ENCODE peak calls at places on chromosomes 11 and 22, in five cellular contexts. S is CD4-positive, alpha-beta memory T cell; H is left ventricle myocardium inferior; G is neuronal stem cell; N is fibroblast of lung. Z is an unnamed sample. For H3K9me3, the result is how much of the 10 kb centered on the place peaks cover.

GRCh38 chr11:72726266-72727220 is 25.7 kb downstream of the ARAP1 start:
- DNase-seq in S (no peak), H (no peak), G (no peak), N (no peak), Z (peak)

GRCh38 chr11:12319734-12320387 is 57.5 kb upstream of the PARVA start:
- DNase-seq in S (no peak), H (no peak), G (no peak), N (no peak), Z (no peak)

GRCh38 chr11:47724041-47724729 is 9.0 kb upstream of the AGBL2 start:
- DNase-seq in S (no peak), H (no peak), G (no peak), N (peak), Z (peak)

GRCh38 chr11:45577755-45578154 is 87.7 kb downstream of the CHST1 start:
- DNase-seq in S (no peak), H (no peak), G (no peak), N (no peak), Z (no peak)

GRCh38 chr11:80307676-80308075 is 866.8 kb upstream of the TENM4 start:
- DNase-seq in S (no peak), H (no peak), G (no peak), N (no peak), Z (no peak)

GRCh38 chr11:119094816-119095065 is 6.9 kb downstream of the DPAGT1 start:
- DNase-seq in S (no peak), H (peak), G (peak), N (peak), Z (peak)

GRCh38 chr11:88100161-88100560 is 75.1 kb downstream of the RAB38 start:
- DNase-seq in S (no peak), H (no peak), G (no peak), N (no peak), Z (no peak)

GRCh38 chr11:67407700-67408163 is 3.8 kb downstream of the TBC1D10C start:
- DNase-seq in S (no peak), H (no peak), G (no peak), N (no peak), Z (no peak)

GRCh38 chr22:25564979-25565677 is 653 bp downstream of the GRK3 start:
- DNase-seq in S (peak), H (peak), G (no peak), N (no peak), Z (peak)

GRCh38 chr11:61578819-61579218 is 2.1 kb downstream of the SYT7 start:
- DNase-seq in S (no peak), H (no peak), G (no peak), N (no peak), Z (no peak)

GRCh38 chr11:11979487-11980117 is 28.8 kb downstream of the DKK3 start:
- DNase-seq in S (no peak), H (peak), G (no peak), N (peak), Z (no peak)

GRCh38 chr11:106621479-106621878 is 396.8 kb downstream of the GUCY1A2 start:
- DNase-seq in S (no peak), H (no peak), G (no peak), N (no peak), Z (no peak)

GRCh38 chr22:45882881-45883810 is 93.8 kb downstream of the WNT7B start:
- DNase-seq in S (no peak), H (no peak), G (no peak), N (no peak), Z (no peak)

GRCh38 chr11:130413383-130414106 is 14.9 kb downstream of the ADAMTS8 start:
- DNase-seq in S (no peak), H (no peak), G (no peak), N (peak), Z (no peak)

GRCh38 chr11:111694851-111695250 is 71.3 kb downstream of the PPP2R1B start:
- DNase-seq in S (no peak), H (no peak), G (no peak), N (peak), Z (peak)

GRCh38 chr11:12161137-12161536 is 50.7 kb downstream of the MICAL2 start:
- DNase-seq in S (no peak), H (no peak), G (no peak), N (no peak), Z (no peak)

DNA sequence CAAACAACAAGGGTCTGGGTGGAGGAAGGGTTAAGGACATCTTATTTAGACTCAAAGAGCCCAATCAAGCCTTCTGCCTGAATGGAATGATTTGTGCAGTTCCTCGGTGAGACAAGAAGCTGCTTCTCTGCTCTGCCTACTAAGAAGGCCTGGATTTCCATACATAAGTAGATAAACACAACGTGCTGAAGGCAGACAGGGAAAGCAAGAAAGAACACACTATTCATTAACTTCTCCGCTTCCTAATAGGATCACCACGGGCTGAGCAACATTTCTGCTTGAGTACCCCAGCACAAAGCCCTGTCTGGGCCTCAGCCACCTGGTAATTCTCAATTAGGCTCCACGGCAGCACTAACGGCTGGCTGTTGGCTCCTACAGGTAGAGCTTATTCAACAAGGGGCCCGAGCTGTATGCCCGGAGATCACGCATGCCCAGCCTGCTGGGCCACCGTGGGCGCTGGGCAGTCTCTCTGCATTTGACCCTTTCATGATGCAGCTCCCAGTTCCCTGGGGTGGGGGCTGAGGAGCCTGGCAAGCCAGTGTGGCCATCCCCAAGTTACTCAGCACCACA is 1156.6 kb downstream of the TBC1D22A start:
- DNase-seq in S (no peak), H (no peak), G (peak), N (no peak), Z (no peak)
- H3K9me3 ChIP-seq in S (under half), H (under half), G (under half), N (under half), Z (under half)

GRCh38 chr11:124725719-124726105 is 14.0 kb upstream of the NRGN start:
- DNase-seq in S (no peak), H (no peak), G (no peak), N (peak), Z (no peak)
- H3K27ac ChIP-seq in S (no peak), H (peak), G (no peak), N (no peak), Z (no peak)

GRCh38 chr22:49368221-49368975 is 459.3 kb downstream of the BRD1 start:
- DNase-seq in S (no peak), H (no peak), G (no peak), N (no peak), Z (no peak)
- H3K9me3 ChIP-seq in S (under half), H (under half), G (under half), N (under half), Z (under half)

GRCh38 chr11:117219001-117219400 is 12.9 kb downstream of the PCSK7 start:
- DNase-seq in S (no peak), H (no peak), G (no peak), N (no peak), Z (no peak)
- H3K27ac ChIP-seq in S (no peak), H (peak), G (no peak), N (peak), Z (peak)

DNA sequence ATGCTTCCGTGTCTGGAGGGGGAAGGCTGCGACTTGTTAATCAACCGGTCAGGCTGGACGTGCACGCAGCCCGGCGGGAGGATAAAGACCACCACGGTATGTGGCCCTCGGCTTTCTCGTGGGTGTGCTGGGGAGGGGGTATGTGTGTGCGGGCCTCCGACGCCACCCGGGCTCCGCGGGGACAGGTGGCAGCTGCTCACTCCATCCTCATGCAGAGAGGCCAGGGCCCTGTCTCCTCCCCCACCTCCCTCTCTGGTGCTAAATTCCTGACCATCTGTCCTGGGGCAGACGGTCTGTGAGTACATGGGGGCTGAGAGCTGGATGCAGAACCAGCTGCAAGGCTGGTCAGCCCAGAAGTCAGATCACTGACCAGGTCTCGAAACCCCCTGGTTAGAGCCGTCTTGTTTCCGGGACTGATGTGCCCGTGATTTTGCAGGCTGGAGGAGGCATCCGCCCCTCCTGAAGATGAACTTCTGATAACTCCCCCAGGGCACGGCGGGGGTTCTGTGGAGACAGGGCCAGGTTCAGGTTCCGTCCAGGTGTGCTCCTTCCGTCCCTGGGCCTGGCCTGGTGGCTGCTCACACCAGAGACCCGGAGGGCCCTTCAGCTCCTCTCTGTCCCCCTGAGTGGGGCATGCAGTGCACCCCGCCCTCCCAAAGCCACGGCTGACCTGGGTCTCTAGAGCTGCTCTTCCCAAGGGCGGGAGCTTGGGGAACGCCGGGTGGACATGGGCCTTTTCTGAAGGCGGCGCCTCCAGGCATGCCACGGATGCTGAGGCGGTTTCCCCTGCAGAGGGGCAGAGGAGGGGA is 1119.7 kb downstream of the BRD1 start:
- DNase-seq in S (no peak), H (peak), G (no peak), N (no peak), Z (no peak)
- H3K9me3 ChIP-seq in S (under half), H (under half), G (under half), N (under half), Z (under half)

GRCh38 chr11:126586303-126586627 is 230.8 kb downstream of the ST3GAL4 start:
- DNase-seq in S (no peak), H (no peak), G (no peak), N (no peak), Z (no peak)

GRCh38 chr11:126583594-126583993 is 228.1 kb downstream of the ST3GAL4 start:
- DNase-seq in S (no peak), H (no peak), G (no peak), N (no peak), Z (no peak)

GRCh38 chr11:126584028-126584427 is 228.5 kb downstream of the ST3GAL4 start:
- DNase-seq in S (no peak), H (no peak), G (no peak), N (no peak), Z (no peak)

GRCh38 chr11:126583101-126583500 is 227.6 kb downstream of the ST3GAL4 start:
- DNase-seq in S (no peak), H (no peak), G (no peak), N (no peak), Z (no peak)

GRCh38 chr11:126585388-126586302 is 230.2 kb downstream of the ST3GAL4 start:
- DNase-seq in S (no peak), H (peak), G (no peak), N (peak), Z (peak)
- H3K27ac ChIP-seq in S (no peak), H (peak), G (no peak), N (peak), Z (no peak)

GRCh38 chr11:125995313-125995712 is 49.5 kb downstream of the VSIG10L2 start:
- DNase-seq in S (no peak), H (no peak), G (no peak), N (no peak), Z (no peak)
- H3K9me3 ChIP-seq in S (under half), H (under half), G (under half), N (under half), Z (under half)

GRCh38 chr11:1102221-1102971 is 27.7 kb downstream of the MUC2 start:
- DNase-seq in S (no peak), H (no peak), G (no peak), N (no peak), Z (no peak)
- H3K27ac ChIP-seq in S (no peak), H (no peak), G (no peak), N (no peak), Z (no peak)

DNA sequence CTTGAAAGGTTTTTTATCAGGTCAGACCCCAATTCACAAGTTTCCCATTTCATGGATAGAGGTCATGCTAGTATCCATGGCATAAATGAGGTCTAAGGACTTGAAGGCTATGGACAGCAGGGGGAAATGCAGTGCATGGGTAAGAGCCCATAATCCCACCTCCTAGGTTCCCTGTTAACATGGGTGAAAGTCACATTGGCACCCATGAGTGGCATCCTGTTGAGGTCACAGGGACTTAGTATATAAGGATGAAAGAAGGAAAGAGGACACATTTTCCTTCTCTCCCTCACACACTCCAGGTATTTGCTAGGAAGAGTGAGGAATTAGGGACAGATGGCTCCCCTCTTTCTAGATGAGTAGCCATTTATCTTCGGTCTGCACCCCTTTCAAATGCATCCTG is 9.4 kb upstream of the GLYAT start:
- DNase-seq in S (no peak), H (no peak), G (no peak), N (no peak), Z (no peak)
- H3K9me3 ChIP-seq in S (under half), H (half or more), G (under half), N (under half), Z (under half)